ENCODE peak calls at places on chromosomes 13 and 19, in nine cellular contexts. H is HEK293T; R is activated T-cell treated with anti-CD3 and anti-CD28 coated beads for 24 hours; A is brain microvascular endothelial cell; M is NCI-H1105 treated with DMSO at 0.1 percent for 48 hours; C is activated naive CD4-positive, alpha-beta T cell treated with anti-CD3 and anti-CD28 coated beads for 36 hours; X is breast epithelium; S is mucosa of descending colon; B is NCI-H1436 treated with DMSO at 0.1 percent for 48 hours. L is an unnamed sample.

GRCh38 chr19:40266111-40266510 is 19.0 kb downstream of the AKT2 start:
- DNase-seq in S (no peak), A (no peak), B (no peak), X (no peak), M (no peak), C (no peak), H (no peak), R (no peak), L (no peak)

GRCh38 chr19:20254151-20254550 is 87.1 kb downstream of the ZNF486 start:
- DNase-seq in C (no peak), M (no peak), R (no peak), B (no peak), H (no peak), A (no peak), S (no peak), X (no peak), L (no peak)

GRCh38 chr13:75021151-75021550 is 460.8 kb downstream of the TBC1D4 start:
- DNase-seq in M (no peak), C (no peak), R (no peak), A (no peak), S (no peak), B (no peak), X (no peak), H (no peak), L (no peak)

GRCh38 chr19:6491802-6492592 is 10.1 kb downstream of the TUBB4A start:
- DNase-seq in A (no peak), M (no peak), C (no peak), S (no peak), X (no peak), B (no peak), H (no peak), R (no peak), L (peak; percentile 6)

GRCh38 chr13:101305981-101306411 is 110.3 kb downstream of the NALCN start:
- DNase-seq in X (no peak), R (no peak), H (no peak), C (no peak), M (no peak), S (no peak), B (no peak), A (no peak), L (no peak)

GRCh38 chr13:44267966-44268365 is 105.7 kb upstream of the SERP2 start:
- DNase-seq in B (no peak), C (no peak), R (no peak), S (no peak), M (no peak), H (no peak), A (peak; percentile 67), X (no peak), L (no peak)

GRCh38 chr19:19463348-19464117 is 51.8 kb downstream of the TSSK6 start:
- DNase-seq in C (no peak), B (no peak), H (no peak), A (peak; percentile 59), M (no peak), X (no peak), S (no peak), R (no peak), L (no peak)

GRCh38 chr13:48400820-48401219 is 12.1 kb downstream of the LPAR6 start:
- DNase-seq in C (no peak), M (no peak), B (no peak), X (no peak), S (no peak), R (no peak), H (no peak), A (peak; percentile 14), L (no peak)

GRCh38 chr13:67120872-67121531 is 109.1 kb downstream of the PCDH9 start:
- DNase-seq in M (no peak), H (no peak), R (no peak), S (no peak), X (no peak), B (no peak), A (no peak), C (no peak), L (no peak)

GRCh38 chr19:42121036-42121621 is 11.1 kb downstream of the POU2F2 start:
- DNase-seq in H (no peak), A (no peak), R (no peak), M (no peak), C (peak; percentile 30), X (no peak), S (no peak), B (no peak), L (no peak)

GRCh38 chr19:38070573-38070972 is 153.4 kb downstream of the DPF1 start:
- DNase-seq in B (no peak), M (no peak), H (no peak), R (no peak), C (no peak), S (no peak), X (no peak), A (peak; percentile 29), L (no peak)

GRCh38 chr13:113837554-113838355 is 26.1 kb downstream of the GAS6 start:
- DNase-seq in A (peak; percentile 96), H (peak; percentile 16), B (no peak), M (peak; percentile 57), X (peak; percentile 96), R (no peak), S (peak; percentile 78), C (no peak), L (peak; percentile 40)

GRCh38 chr19:50516859-50517703 is 3.4 kb upstream of the ASPDH start:
- DNase-seq in X (no peak), S (no peak), C (no peak), B (no peak), A (no peak), R (no peak), M (no peak), H (no peak), L (no peak)

GRCh38 chr13:81106348-81106747 is 765.4 kb upstream of the SPRY2 start:
- DNase-seq in S (peak; percentile 25), H (no peak), R (no peak), C (no peak), M (no peak), B (no peak), A (no peak), X (no peak), L (no peak)

GRCh38 chr13:113639661-113640262 is 18.2 kb downstream of the ATP4B start:
- DNase-seq in H (no peak), M (no peak), A (no peak), X (peak; percentile 30), C (no peak), R (no peak), S (no peak), B (no peak), L (no peak)

GRCh38 chr19:1173160-1173844 is 766 bp downstream of the SBNO2 start:
- DNase-seq in S (peak; percentile 54), B (no peak), X (peak; percentile 26), C (peak; percentile 33), A (no peak), H (no peak), M (no peak), R (no peak), L (no peak)

GRCh38 chr19:13681509-13681908 is 82.8 kb upstream of the MRI1 start:
- DNase-seq in A (no peak), X (no peak), C (no peak), H (no peak), S (no peak), B (no peak), R (no peak), M (no peak), L (no peak)

GRCh38 chr13:113023217-113023597 is 54.2 kb downstream of the MCF2L start:
- DNase-seq in H (no peak), M (no peak), S (no peak), C (no peak), X (no peak), R (no peak), A (peak; percentile 25), B (no peak), L (no peak)

GRCh38 chr13:70310720-70311119 is 202.5 kb upstream of the KLHL1 start:
- DNase-seq in R (no peak), X (no peak), A (peak; percentile 63), H (peak; percentile 70), S (peak; percentile 71), C (peak; percentile 8), B (peak; percentile 78), M (peak; percentile 58), L (no peak)

GRCh38 chr19:988510-988909 is 4.4 kb downstream of the WDR18 start:
- DNase-seq in R (no peak), B (no peak), C (no peak), S (no peak), H (no peak), M (no peak), A (no peak), X (no peak), L (no peak)

GRCh38 chr19:45973564-45974338 is at the start of gene NOVA2:
- DNase-seq in B (peak; percentile 35), R (peak; percentile 25), S (peak; percentile 32), A (peak; percentile 56), X (peak; percentile 29), H (peak; percentile 99), M (peak; percentile 58), C (peak; percentile 50), L (peak; percentile 80)

GRCh38 chr13:37148501-37148900 is 43.0 kb upstream of the CSNK1A1L start:
- DNase-seq in M (no peak), A (peak; percentile 21), H (no peak), S (no peak), C (no peak), B (no peak), X (no peak), R (no peak), L (no peak)

GRCh38 chr13:32585625-32586021 is 629 bp upstream of the PDS5B start:
- DNase-seq in R (no peak), B (no peak), A (peak; percentile 0), C (no peak), X (no peak), H (no peak), M (no peak), S (peak; percentile 14), L (no peak)

GRCh38 chr19:7926021-7926726 is at the start of gene CTXN1:
- DNase-seq in C (peak; percentile 71), S (peak; percentile 84), X (no peak), R (peak; percentile 70), A (no peak), H (peak; percentile 89), B (no peak), M (peak; percentile 62), L (peak; percentile 97)

GRCh38 chr13:111325146-111325890 is 4.9 kb downstream of the TEX29 start:
- DNase-seq in H (no peak), A (no peak), S (no peak), B (no peak), C (no peak), X (no peak), M (no peak), R (no peak), L (no peak)

GRCh38 chr19:38653028-38653571 is 5.7 kb downstream of the ACTN4 start:
- DNase-seq in S (peak; percentile 79), A (no peak), B (no peak), H (no peak), X (no peak), R (no peak), C (no peak), M (peak; percentile 3), L (no peak)

GRCh38 chr19:54302252-54302651 is 10.7 kb downstream of the LILRA5 start:
- DNase-seq in B (no peak), M (no peak), A (no peak), X (no peak), R (no peak), H (no peak), S (no peak), C (no peak), L (no peak)

GRCh38 chr19:18610245-18610555 is 2.5 kb upstream of the TMEM59L start:
- DNase-seq in A (no peak), H (no peak), M (no peak), B (no peak), S (no peak), R (no peak), C (no peak), X (no peak), L (peak; percentile 34)

GRCh38 chr13:40275636-40276035 is 390.8 kb downstream of the FOXO1 start:
- DNase-seq in S (no peak), C (no peak), R (no peak), B (no peak), X (no peak), M (no peak), H (no peak), A (peak; percentile 26), L (no peak)

GRCh38 chr19:51333836-51334460 is 8.0 kb downstream of the VSIG10L start:
- DNase-seq in A (no peak), H (no peak), R (no peak), X (no peak), S (no peak), C (no peak), B (no peak), M (no peak), L (no peak)

GRCh38 chr13:50208826-50209335 is 193.6 kb downstream of the KCNRG start:
- DNase-seq in C (peak; percentile 37), X (no peak), S (peak; percentile 17), R (no peak), M (no peak), B (no peak), A (peak; percentile 98), H (peak; percentile 58), L (no peak)